ENCODE peak calls at places on chromosomes 13 and 19, in ten cellular contexts. One of them, this sample, is unnamed. For H3K27me3, the result is how much of the 10 kb centered on the place peaks cover.

GRCh38 chr13:70253834-70254233 is 145.6 kb upstream of the KLHL1 start:
- DNase-seq in ascending aorta: no peak
- DNase-seq in dorsolateral prefrontal cortex: no peak
- DNase-seq in CD4-positive, alpha-beta T cell: no peak
- DNase-seq in mesenchymal stem cell: peak
- DNase-seq in neural progenitor cell: no peak
- DNase-seq in thoracic aorta: no peak
- DNase-seq in left lung: no peak
- DNase-seq in lung: no peak
- DNase-seq in MM.1S: peak
- DNase-seq in this sample: no peak

GRCh38 chr13:91630916-91631315 is 232.5 kb downstream of the GPC5 start:
- DNase-seq in ascending aorta: no peak
- DNase-seq in dorsolateral prefrontal cortex: no peak
- DNase-seq in CD4-positive, alpha-beta T cell: no peak
- DNase-seq in mesenchymal stem cell: no peak
- DNase-seq in neural progenitor cell: peak
- DNase-seq in thoracic aorta: no peak
- DNase-seq in left lung: no peak
- DNase-seq in lung: no peak
- DNase-seq in MM.1S: no peak
- DNase-seq in this sample: no peak

GRCh38 chr19:1752757-1753728 is at the start of gene ONECUT3:
- DNase-seq in ascending aorta: no peak
- DNase-seq in dorsolateral prefrontal cortex: no peak
- DNase-seq in CD4-positive, alpha-beta T cell: no peak
- DNase-seq in mesenchymal stem cell: no peak
- DNase-seq in neural progenitor cell: peak
- DNase-seq in thoracic aorta: no peak
- DNase-seq in left lung: no peak
- DNase-seq in lung: no peak
- DNase-seq in MM.1S: no peak
- DNase-seq in this sample: no peak

GRCh38 chr13:113657851-113658741 is at the start of gene ATP4B:
- DNase-seq in ascending aorta: no peak
- DNase-seq in dorsolateral prefrontal cortex: no peak
- DNase-seq in CD4-positive, alpha-beta T cell: no peak
- DNase-seq in mesenchymal stem cell: no peak
- DNase-seq in neural progenitor cell: no peak
- DNase-seq in thoracic aorta: no peak
- DNase-seq in left lung: peak
- DNase-seq in lung: no peak
- DNase-seq in MM.1S: no peak
- DNase-seq in this sample: peak

GRCh38 chr13:46593403-46593802 is 40.4 kb downstream of the LRCH1 start:
- DNase-seq in ascending aorta: no peak
- DNase-seq in dorsolateral prefrontal cortex: no peak
- DNase-seq in CD4-positive, alpha-beta T cell: peak
- DNase-seq in mesenchymal stem cell: no peak
- DNase-seq in neural progenitor cell: no peak
- DNase-seq in thoracic aorta: no peak
- DNase-seq in left lung: no peak
- DNase-seq in lung: no peak
- DNase-seq in MM.1S: no peak
- DNase-seq in this sample: no peak

GRCh38 chr13:111503376-111503775 is 182.9 kb downstream of the TEX29 start:
- DNase-seq in ascending aorta: no peak
- DNase-seq in dorsolateral prefrontal cortex: peak
- DNase-seq in CD4-positive, alpha-beta T cell: no peak
- DNase-seq in mesenchymal stem cell: no peak
- DNase-seq in neural progenitor cell: no peak
- DNase-seq in thoracic aorta: no peak
- DNase-seq in left lung: no peak
- DNase-seq in lung: no peak
- DNase-seq in MM.1S: no peak
- DNase-seq in this sample: no peak

GRCh38 chr19:47228168-47228936 is 2.6 kb downstream of the BBC3 start:
- DNase-seq in ascending aorta: no peak
- DNase-seq in dorsolateral prefrontal cortex: no peak
- DNase-seq in CD4-positive, alpha-beta T cell: no peak
- DNase-seq in mesenchymal stem cell: peak
- DNase-seq in neural progenitor cell: peak
- DNase-seq in thoracic aorta: no peak
- DNase-seq in left lung: peak
- DNase-seq in lung: no peak
- DNase-seq in MM.1S: peak
- DNase-seq in this sample: no peak

GRCh38 chr13:88031980-88032562 is 360.9 kb downstream of the SLITRK5 start:
- DNase-seq in ascending aorta: no peak
- DNase-seq in dorsolateral prefrontal cortex: no peak
- DNase-seq in CD4-positive, alpha-beta T cell: no peak
- DNase-seq in mesenchymal stem cell: peak
- DNase-seq in neural progenitor cell: no peak
- DNase-seq in thoracic aorta: no peak
- DNase-seq in left lung: no peak
- DNase-seq in lung: no peak
- DNase-seq in MM.1S: no peak
- DNase-seq in this sample: no peak

GRCh38 chr19:13428352-13428751 is 77.9 kb downstream of the CACNA1A start:
- DNase-seq in ascending aorta: no peak
- DNase-seq in dorsolateral prefrontal cortex: no peak
- DNase-seq in CD4-positive, alpha-beta T cell: no peak
- DNase-seq in mesenchymal stem cell: no peak
- DNase-seq in neural progenitor cell: no peak
- DNase-seq in thoracic aorta: no peak
- DNase-seq in left lung: no peak
- DNase-seq in lung: no peak
- DNase-seq in MM.1S: peak
- DNase-seq in this sample: no peak

GRCh38 chr13:49667773-49668172 is 23.5 kb downstream of the EBPL start:
- DNase-seq in ascending aorta: no peak
- DNase-seq in dorsolateral prefrontal cortex: no peak
- DNase-seq in CD4-positive, alpha-beta T cell: no peak
- DNase-seq in mesenchymal stem cell: no peak
- DNase-seq in neural progenitor cell: no peak
- DNase-seq in thoracic aorta: no peak
- DNase-seq in left lung: no peak
- DNase-seq in lung: no peak
- DNase-seq in MM.1S: no peak
- DNase-seq in this sample: no peak

GRCh38 chr13:21330126-21330861 is 128.8 kb downstream of the ZDHHC20 start:
- DNase-seq in ascending aorta: no peak
- DNase-seq in dorsolateral prefrontal cortex: no peak
- DNase-seq in CD4-positive, alpha-beta T cell: no peak
- DNase-seq in mesenchymal stem cell: peak
- DNase-seq in neural progenitor cell: no peak
- DNase-seq in thoracic aorta: no peak
- DNase-seq in left lung: no peak
- DNase-seq in lung: no peak
- DNase-seq in MM.1S: peak
- DNase-seq in this sample: no peak

GRCh38 chr13:79585033-79585432 is 104.1 kb downstream of the NDFIP2 start:
- DNase-seq in ascending aorta: no peak
- DNase-seq in dorsolateral prefrontal cortex: no peak
- DNase-seq in CD4-positive, alpha-beta T cell: no peak
- DNase-seq in mesenchymal stem cell: no peak
- DNase-seq in neural progenitor cell: no peak
- DNase-seq in thoracic aorta: no peak
- DNase-seq in left lung: no peak
- DNase-seq in lung: no peak
- DNase-seq in MM.1S: no peak
- DNase-seq in this sample: no peak

GRCh38 chr19:18274776-18275356 is 614 bp upstream of the IQCN start:
- DNase-seq in ascending aorta: peak
- DNase-seq in dorsolateral prefrontal cortex: peak
- DNase-seq in CD4-positive, alpha-beta T cell: no peak
- DNase-seq in mesenchymal stem cell: peak
- DNase-seq in neural progenitor cell: no peak
- DNase-seq in thoracic aorta: peak
- DNase-seq in left lung: peak
- DNase-seq in lung: peak
- DNase-seq in MM.1S: no peak
- DNase-seq in this sample: no peak

GRCh38 chr19:40503300-40503699 is 36.5 kb downstream of the SPTBN4 start:
- DNase-seq in ascending aorta: no peak
- DNase-seq in dorsolateral prefrontal cortex: no peak
- DNase-seq in CD4-positive, alpha-beta T cell: no peak
- DNase-seq in mesenchymal stem cell: no peak
- DNase-seq in neural progenitor cell: peak
- DNase-seq in thoracic aorta: no peak
- DNase-seq in left lung: no peak
- DNase-seq in lung: no peak
- DNase-seq in MM.1S: no peak
- DNase-seq in this sample: no peak

GRCh38 chr19:4164262-4164661 is 10.8 kb downstream of the CREB3L3 start:
- DNase-seq in ascending aorta: no peak
- DNase-seq in dorsolateral prefrontal cortex: no peak
- DNase-seq in CD4-positive, alpha-beta T cell: no peak
- DNase-seq in mesenchymal stem cell: no peak
- DNase-seq in neural progenitor cell: no peak
- DNase-seq in thoracic aorta: no peak
- DNase-seq in left lung: no peak
- DNase-seq in lung: no peak
- DNase-seq in MM.1S: no peak
- DNase-seq in this sample: no peak
- H3K27me3 ChIP-seq in ascending aorta: under half
- H3K27me3 ChIP-seq in dorsolateral prefrontal cortex: under half
- H3K27me3 ChIP-seq in CD4-positive, alpha-beta T cell: under half
- H3K27me3 ChIP-seq in mesenchymal stem cell: under half
- H3K27me3 ChIP-seq in neural progenitor cell: under half
- H3K27me3 ChIP-seq in thoracic aorta: under half
- H3K27me3 ChIP-seq in left lung: under half
- H3K27me3 ChIP-seq in lung: under half
- H3K27me3 ChIP-seq in MM.1S: half or more
- H3K27me3 ChIP-seq in this sample: under half

GRCh38 chr19:4009990-4010807 is 2.7 kb downstream of the PIAS4 start:
- DNase-seq in ascending aorta: no peak
- DNase-seq in dorsolateral prefrontal cortex: no peak
- DNase-seq in CD4-positive, alpha-beta T cell: no peak
- DNase-seq in mesenchymal stem cell: peak
- DNase-seq in neural progenitor cell: no peak
- DNase-seq in thoracic aorta: no peak
- DNase-seq in left lung: no peak
- DNase-seq in lung: no peak
- DNase-seq in MM.1S: no peak
- DNase-seq in this sample: no peak

GRCh38 chr19:4010808-4011110 is 3.2 kb downstream of the PIAS4 start:
- DNase-seq in ascending aorta: no peak
- DNase-seq in dorsolateral prefrontal cortex: no peak
- DNase-seq in CD4-positive, alpha-beta T cell: no peak
- DNase-seq in mesenchymal stem cell: no peak
- DNase-seq in neural progenitor cell: no peak
- DNase-seq in thoracic aorta: no peak
- DNase-seq in left lung: no peak
- DNase-seq in lung: no peak
- DNase-seq in MM.1S: no peak
- DNase-seq in this sample: no peak

GRCh38 chr19:4007021-4007835 is at the start of gene PIAS4:
- DNase-seq in ascending aorta: peak
- DNase-seq in dorsolateral prefrontal cortex: peak
- DNase-seq in CD4-positive, alpha-beta T cell: peak
- DNase-seq in mesenchymal stem cell: peak
- DNase-seq in neural progenitor cell: peak
- DNase-seq in thoracic aorta: peak
- DNase-seq in left lung: peak
- DNase-seq in lung: peak
- DNase-seq in MM.1S: peak
- DNase-seq in this sample: peak

GRCh38 chr19:4012092-4012974 is 4.8 kb downstream of the PIAS4 start:
- DNase-seq in ascending aorta: no peak
- DNase-seq in dorsolateral prefrontal cortex: no peak
- DNase-seq in CD4-positive, alpha-beta T cell: no peak
- DNase-seq in mesenchymal stem cell: no peak
- DNase-seq in neural progenitor cell: no peak
- DNase-seq in thoracic aorta: no peak
- DNase-seq in left lung: no peak
- DNase-seq in lung: no peak
- DNase-seq in MM.1S: no peak
- DNase-seq in this sample: no peak

DNA sequence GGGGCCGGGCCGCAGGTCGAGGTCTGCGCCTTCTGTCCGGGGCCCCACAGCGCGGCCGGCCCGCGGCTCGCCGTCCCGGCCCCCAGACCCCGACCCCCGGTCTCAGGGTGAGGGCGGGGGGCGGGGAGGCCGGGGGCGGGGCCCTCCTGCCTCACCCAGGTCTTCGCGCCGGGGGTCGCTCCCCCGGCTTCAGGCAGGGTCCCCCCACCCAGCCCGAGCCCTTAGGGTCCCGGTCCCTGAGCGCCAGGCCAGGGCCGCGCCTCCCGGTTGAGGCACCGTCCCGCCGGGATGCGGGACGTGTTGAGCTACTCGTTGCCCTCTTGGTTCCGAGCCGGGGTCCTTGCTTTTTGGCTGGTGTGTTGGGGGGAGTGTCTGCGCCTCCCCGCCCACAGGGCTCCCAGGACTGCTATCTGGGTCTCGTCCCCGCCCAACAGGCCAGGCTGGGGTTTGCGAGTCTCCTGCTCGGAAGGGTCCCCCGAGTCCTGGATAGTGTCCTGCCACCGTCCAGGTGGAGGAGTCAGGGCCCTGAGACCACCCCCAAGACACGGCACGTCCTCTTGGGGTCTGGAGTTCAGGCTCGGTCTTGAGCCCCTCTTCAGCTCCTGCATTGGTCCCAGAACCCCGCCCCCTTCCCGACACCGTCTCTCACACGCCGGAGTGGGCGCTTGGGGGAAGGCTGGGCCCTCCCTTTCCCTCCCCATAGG is 452 bp downstream of the PIAS4 start:
- DNase-seq in ascending aorta: no peak
- DNase-seq in dorsolateral prefrontal cortex: peak
- DNase-seq in CD4-positive, alpha-beta T cell: no peak
- DNase-seq in mesenchymal stem cell: peak
- DNase-seq in neural progenitor cell: peak
- DNase-seq in thoracic aorta: no peak
- DNase-seq in left lung: no peak
- DNase-seq in lung: no peak
- DNase-seq in MM.1S: peak
- DNase-seq in this sample: no peak
- H3K27ac ChIP-seq in ascending aorta: peak
- H3K27ac ChIP-seq in dorsolateral prefrontal cortex: peak
- H3K27ac ChIP-seq in CD4-positive, alpha-beta T cell: no peak
- H3K27ac ChIP-seq in mesenchymal stem cell: no peak
- H3K27ac ChIP-seq in neural progenitor cell: no peak
- H3K27ac ChIP-seq in thoracic aorta: peak
- H3K27ac ChIP-seq in left lung: peak
- H3K27ac ChIP-seq in lung: peak
- H3K27ac ChIP-seq in MM.1S: no peak
- H3K27ac ChIP-seq in this sample: peak

GRCh38 chr13:26882731-26883130 is 122.1 kb upstream of the GPR12 start:
- DNase-seq in ascending aorta: no peak
- DNase-seq in dorsolateral prefrontal cortex: no peak
- DNase-seq in CD4-positive, alpha-beta T cell: no peak
- DNase-seq in mesenchymal stem cell: no peak
- DNase-seq in neural progenitor cell: no peak
- DNase-seq in thoracic aorta: no peak
- DNase-seq in left lung: no peak
- DNase-seq in lung: no peak
- DNase-seq in MM.1S: no peak
- DNase-seq in this sample: no peak
- H3K27me3 ChIP-seq in ascending aorta: under half
- H3K27me3 ChIP-seq in dorsolateral prefrontal cortex: under half
- H3K27me3 ChIP-seq in CD4-positive, alpha-beta T cell: under half
- H3K27me3 ChIP-seq in mesenchymal stem cell: under half
- H3K27me3 ChIP-seq in neural progenitor cell: under half
- H3K27me3 ChIP-seq in thoracic aorta: under half
- H3K27me3 ChIP-seq in left lung: under half
- H3K27me3 ChIP-seq in lung: under half
- H3K27me3 ChIP-seq in MM.1S: under half
- H3K27me3 ChIP-seq in this sample: under half

GRCh38 chr13:110109140-110109783 is 197.7 kb downstream of the COL4A1 start:
- DNase-seq in ascending aorta: no peak
- DNase-seq in dorsolateral prefrontal cortex: no peak
- DNase-seq in CD4-positive, alpha-beta T cell: no peak
- DNase-seq in mesenchymal stem cell: no peak
- DNase-seq in neural progenitor cell: no peak
- DNase-seq in thoracic aorta: no peak
- DNase-seq in left lung: no peak
- DNase-seq in lung: no peak
- DNase-seq in MM.1S: no peak
- DNase-seq in this sample: no peak
- H3K27ac ChIP-seq in ascending aorta: peak
- H3K27ac ChIP-seq in dorsolateral prefrontal cortex: peak
- H3K27ac ChIP-seq in CD4-positive, alpha-beta T cell: no peak
- H3K27ac ChIP-seq in mesenchymal stem cell: no peak
- H3K27ac ChIP-seq in neural progenitor cell: no peak
- H3K27ac ChIP-seq in thoracic aorta: peak
- H3K27ac ChIP-seq in left lung: no peak
- H3K27ac ChIP-seq in lung: peak
- H3K27ac ChIP-seq in MM.1S: no peak
- H3K27ac ChIP-seq in this sample: no peak